ENCODE peak calls at places on chromosomes 16 and 17, in eight cellular contexts. S is ascending aorta, Q is lung, Z is IMR-90, D is hepatocyte, L is astrocyte, T is A549, H is testis. E is an unnamed sample.

GRCh38 chr16:27798241-27798640 is 248.3 kb downstream of the KATNIP start:
- DNase-seq in S (no peak), Q (no peak), Z (no peak), D (no peak), L (no peak), T (no peak), H (no peak), E (no peak)

GRCh38 chr16:13923703-13924298 is 3.8 kb downstream of the ERCC4 start:
- DNase-seq in S (no peak), Q (no peak), Z (peak; percentile 67), D (peak; percentile 55), L (peak; percentile 41), T (peak; percentile 36), H (no peak), E (peak; percentile 36)

GRCh38 chr16:1150511-1150982 is 2.4 kb upstream of the CACNA1H start:
- DNase-seq in S (no peak), Q (no peak), Z (peak; percentile 47), D (no peak), L (no peak), T (peak; percentile 84), H (no peak), E (no peak)

GRCh38 chr16:35295856-35296255 is 1836.4 kb downstream of the TP53TG3F start:
- DNase-seq in S (no peak), Q (no peak), Z (no peak), D (no peak), L (no peak), T (no peak), H (no peak), E (no peak)

GRCh38 chr17:12973496-12974318 is 44.1 kb downstream of the ELAC2 start:
- DNase-seq in S (no peak), Q (no peak), Z (no peak), D (peak; percentile 17), L (peak; percentile 13), T (no peak), H (peak; percentile 28), E (no peak)

GRCh38 chr16:57314161-57314785 is 29.8 kb upstream of the PLLP start:
- DNase-seq in S (no peak), Q (no peak), Z (no peak), D (no peak), L (no peak), T (no peak), H (no peak), E (no peak)

GRCh38 chr16:3999890-4000325 is 116.3 kb downstream of the ADCY9 start:
- DNase-seq in S (no peak), Q (no peak), Z (peak; percentile 50), D (no peak), L (peak; percentile 31), T (no peak), H (no peak), E (no peak)

GRCh38 chr16:12406158-12406557 is 397.5 kb downstream of the CPPED1 start:
- DNase-seq in S (no peak), Q (no peak), Z (no peak), D (no peak), L (no peak), T (no peak), H (no peak), E (no peak)

GRCh38 chr16:938136-938535 is 32.6 kb downstream of the LMF1 start:
- DNase-seq in S (no peak), Q (no peak), Z (no peak), D (no peak), L (no peak), T (no peak), H (no peak), E (no peak)

GRCh38 chr17:42171831-42172230 is 9.1 kb downstream of the KCNH4 start:
- DNase-seq in S (no peak), Q (no peak), Z (no peak), D (peak; percentile 37), L (no peak), T (no peak), H (no peak), E (peak; percentile 54)

GRCh38 chr16:56611281-56611833 is 3.0 kb downstream of the MT2A start:
- DNase-seq in S (no peak), Q (peak; percentile 50), Z (peak; percentile 67), D (no peak), L (peak; percentile 48), T (no peak), H (peak; percentile 51), E (no peak)

GRCh38 chr17:46977348-46977747 is 1.7 kb downstream of the RPRML start:
- DNase-seq in S (no peak), Q (no peak), Z (peak; percentile 18), D (peak; percentile 65), L (peak; percentile 11), T (peak; percentile 73), H (peak; percentile 48), E (no peak)

GRCh38 chr17:2347805-2348685 is 10.7 kb downstream of the SGSM2 start:
- DNase-seq in S (no peak), Q (no peak), Z (peak; percentile 91), D (peak; percentile 85), L (peak; percentile 66), T (peak; percentile 47), H (no peak), E (peak; percentile 67)

GRCh38 chr17:36072431-36073121 is 8.5 kb downstream of the CCL18 start:
- DNase-seq in S (no peak), Q (peak; percentile 58), Z (peak; percentile 10), D (peak; percentile 80), L (peak; percentile 1), T (peak; percentile 70), H (peak; percentile 73), E (no peak)

GRCh38 chr16:17367932-17368331 is 102.8 kb downstream of the XYLT1 start:
- DNase-seq in S (no peak), Q (no peak), Z (peak; percentile 61), D (peak; percentile 47), L (peak; percentile 77), T (peak; percentile 21), H (peak; percentile 72), E (no peak)

GRCh38 chr17:17076066-17076465 is 33.8 kb downstream of the MPRIP start:
- DNase-seq in S (no peak), Q (no peak), Z (no peak), D (no peak), L (no peak), T (no peak), H (no peak), E (no peak)

GRCh38 chr17:28712037-28712704 is 483 bp upstream of the PROCA1 start:
- DNase-seq in S (peak; percentile 28), Q (no peak), Z (no peak), D (peak; percentile 57), L (no peak), T (no peak), H (peak; percentile 36), E (no peak)

GRCh38 chr17:59840329-59840907 is 52.3 kb downstream of the TUBD1 start:
- DNase-seq in S (no peak), Q (no peak), Z (no peak), D (no peak), L (no peak), T (no peak), H (no peak), E (no peak)

GRCh38 chr16:68473358-68474064 is 25.2 kb upstream of the SMPD3 start:
- DNase-seq in S (no peak), Q (peak; percentile 45), Z (no peak), D (no peak), L (no peak), T (no peak), H (no peak), E (no peak)

GRCh38 chr16:22813946-22814325 is at the start of gene HS3ST2:
- DNase-seq in S (no peak), Q (no peak), Z (no peak), D (peak; percentile 67), L (no peak), T (no peak), H (peak; percentile 68), E (peak; percentile 50)

GRCh38 chr16:57693539-57693938 is 1.1 kb upstream of the DRC7 start:
- DNase-seq in S (no peak), Q (no peak), Z (no peak), D (no peak), L (no peak), T (no peak), H (no peak), E (no peak)

GRCh38 chr16:17339764-17340541 is 130.8 kb downstream of the XYLT1 start:
- DNase-seq in S (no peak), Q (no peak), Z (peak; percentile 46), D (peak; percentile 20), L (peak; percentile 28), T (no peak), H (no peak), E (no peak)

GRCh38 chr16:58152246-58152868 is 23.2 kb upstream of the CFAP20 start:
- DNase-seq in S (no peak), Q (no peak), Z (no peak), D (no peak), L (no peak), T (no peak), H (no peak), E (no peak)

GRCh38 chr17:57595942-57596695 is 149.0 kb downstream of the CCDC182 start:
- DNase-seq in S (no peak), Q (no peak), Z (no peak), D (no peak), L (no peak), T (no peak), H (no peak), E (no peak)
- H3K27ac ChIP-seq in S (peak overlapping the region; percentile 12), Q (no peak overlapping the region), Z (no peak overlapping the region), D (no peak overlapping the region), L (no peak overlapping the region), T (no peak overlapping the region), H (no peak overlapping the region), E (peak overlapping the region; percentile 23)

DNA sequence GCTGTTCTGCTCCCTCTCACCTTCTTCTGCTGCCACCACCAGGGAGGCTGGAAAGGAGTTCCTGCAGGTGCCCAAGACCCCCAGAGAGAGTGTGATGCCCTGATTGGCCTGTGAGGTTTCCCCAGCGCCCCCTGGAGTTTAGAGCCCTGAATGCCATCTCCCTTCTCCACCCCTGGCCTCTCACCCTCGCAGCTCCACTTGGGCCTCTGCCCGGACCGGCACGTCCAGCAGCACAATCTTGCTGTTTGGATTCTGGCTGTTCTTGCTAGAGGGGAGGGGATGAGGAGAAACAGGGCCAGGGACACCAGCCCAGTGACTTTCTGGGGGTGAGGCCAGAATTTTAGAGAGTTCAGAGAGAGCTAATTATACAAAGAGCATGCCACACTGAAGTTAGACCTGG is 12.5 kb upstream of the FAM171A2 start:
- DNase-seq in S (no peak), Q (no peak), Z (peak; percentile 10), D (no peak), L (no peak), T (peak; percentile 80), H (peak; percentile 78), E (no peak)
- TF ChIP-seq CTCF in S (no peak), Q (no peak), Z (peak; percentile 41), D (peak; percentile 29), L (peak; percentile 20), T (peak; percentile 38), H (peak; percentile 37), E (peak; percentile 20)

DNA sequence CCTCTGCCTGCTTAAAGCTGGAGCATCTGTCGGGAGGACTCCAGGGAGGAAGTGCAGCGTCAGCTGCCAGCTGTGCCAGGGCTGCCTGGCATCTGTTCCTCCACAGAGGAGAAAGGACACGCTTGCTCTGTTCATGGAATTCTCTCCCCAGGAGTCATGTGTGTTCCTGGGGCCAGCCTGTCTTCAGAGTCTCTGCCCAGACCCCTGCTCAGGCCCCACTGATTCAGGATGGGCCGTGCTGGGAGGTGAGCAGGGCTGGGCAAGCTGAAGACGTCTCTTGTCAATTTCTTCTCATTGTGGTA is 24.2 kb downstream of the CRISPLD2 start:
- DNase-seq in S (no peak), Q (no peak), Z (no peak), D (no peak), L (no peak), T (no peak), H (no peak), E (no peak)
- H3K27ac ChIP-seq in S (no peak overlapping the region), Q (peak overlapping the region; percentile 13), Z (no peak overlapping the region), D (peak overlapping the region; percentile 89), L (no peak overlapping the region), T (no peak overlapping the region), H (no peak overlapping the region), E (peak overlapping the region; percentile 60)

GRCh38 chr17:80768936-80769335 is 222.7 kb upstream of the CHMP6 start:
- DNase-seq in S (no peak), Q (no peak), Z (no peak), D (no peak), L (no peak), T (no peak), H (no peak), E (no peak)
- TF ChIP-seq CTCF in S (no peak), Q (no peak), Z (no peak), D (no peak), L (no peak), T (no peak), H (no peak), E (no peak)

E was measured in RWPE1.